ENCODE peak calls at places on chromosome 1, in four cellular contexts. H is stimulated activated CD4-positive, alpha-beta T cell treated with anti-CD3 and anti-CD28 coated beads, TNF-alpha, amount 100 ng/mL, for 4 hours; M is AG04450; F is M059J. W is an unnamed sample.

GRCh38 chr1:62131093-62131725 is 63.4 kb upstream of the L1TD1 start:
- DNase-seq in F (peak), M (peak), H (peak), W (no peak)

GRCh38 chr1:26696191-26696644 is 403 bp downstream of the ARID1A start:
- DNase-seq in M (no peak), H (no peak), F (no peak), W (no peak)

GRCh38 chr1:226476657-226477319 is 68.9 kb upstream of the PARP1 start:
- DNase-seq in H (no peak), F (peak), M (no peak), W (no peak)

GRCh38 chr1:154788886-154789285 is 81.2 kb downstream of the KCNN3 start:
- DNase-seq in M (no peak), F (no peak), H (no peak), W (no peak)

GRCh38 chr1:16115468-16116363 is 40.2 kb downstream of the EPHA2 start:
- DNase-seq in H (no peak), F (no peak), M (no peak), W (no peak)

GRCh38 chr1:11563560-11564069 is 84.7 kb downstream of the DISP3 start:
- DNase-seq in H (no peak), M (no peak), F (peak), W (no peak)

GRCh38 chr1:52602328-52603300 is at the start of gene GPX7:
- DNase-seq in M (no peak), F (peak), H (peak), W (no peak)

GRCh38 chr1:180675586-180675985 is 43.8 kb downstream of the XPR1 start:
- DNase-seq in H (no peak), M (no peak), F (no peak), W (no peak)

GRCh38 chr1:154436433-154436832 is 31.3 kb downstream of the IL6R start:
- DNase-seq in F (no peak), M (no peak), H (no peak), W (no peak)

GRCh38 chr1:66778266-66778665 is 22.8 kb downstream of the INSL5 start:
- DNase-seq in M (no peak), F (no peak), H (no peak), W (no peak)

GRCh38 chr1:203340112-203340804 is 10.7 kb downstream of the FMOD start:
- DNase-seq in M (peak), F (peak), H (peak), W (no peak)

GRCh38 chr1:184387069-184387870 is 441 bp downstream of the C1orf21 start:
- DNase-seq in F (peak), H (no peak), M (no peak), W (no peak)

GRCh38 chr1:150575072-150575489 is 4.3 kb downstream of the MCL1 start:
- DNase-seq in F (no peak), H (no peak), M (no peak), W (no peak)

GRCh38 chr1:198880397-198880796 is 241.6 kb downstream of the PTPRC start:
- DNase-seq in H (no peak), F (peak), M (no peak), W (no peak)

GRCh38 chr1:180363596-180363995 is 133.5 kb downstream of the LHX4 start:
- DNase-seq in H (no peak), M (no peak), F (no peak), W (no peak)

GRCh38 chr1:6591644-6592043 is 11.0 kb downstream of the KLHL21 start:
- DNase-seq in M (no peak), F (no peak), H (no peak), W (no peak)

GRCh38 chr1:231508941-231509340 is 19.5 kb upstream of the TSNAX start:
- DNase-seq in F (no peak), H (no peak), M (no peak), W (no peak)

GRCh38 chr1:234281826-234282489 is 91.3 kb upstream of the COA6 start:
- DNase-seq in M (no peak), F (no peak), H (no peak), W (no peak)

GRCh38 chr1:226002667-226003501 is 3.7 kb upstream of the SDE2 start:
- DNase-seq in M (no peak), F (peak), H (no peak), W (no peak)

GRCh38 chr1:160814856-160815255 is 18.9 kb downstream of the LY9 start:
- DNase-seq in F (no peak), H (no peak), M (no peak), W (no peak)

GRCh38 chr1:160709715-160710114 is 1.9 kb downstream of the CD48 start:
- DNase-seq in M (no peak), H (no peak), F (no peak), W (no peak)

GRCh38 chr1:36161656-36162531 is 5.9 kb downstream of the MAP7D1 start:
- DNase-seq in M (no peak), H (no peak), F (peak), W (no peak)

GRCh38 chr1:151846062-151846568 is 6.5 kb upstream of the C2CD4D start:
- DNase-seq in F (peak), H (no peak), M (no peak), W (no peak)

GRCh38 chr1:24020032-24020431 is 39.9 kb upstream of the SRSF10 start:
- DNase-seq in F (no peak), M (no peak), H (no peak), W (no peak)

GRCh38 chr1:10692401-10693021 is 103.9 kb downstream of the CASZ1 start:
- DNase-seq in H (peak), F (peak), M (no peak), W (no peak)

GRCh38 chr1:145995964-145996432 is 381 bp downstream of the TXNIP start:
- DNase-seq in F (no peak), M (no peak), H (no peak), W (no peak)

GRCh38 chr1:154749078-154749760 is 120.9 kb downstream of the KCNN3 start:
- DNase-seq in H (no peak), M (no peak), F (peak), W (no peak)

GRCh38 chr1:27634166-27634981 is 611 bp downstream of the FGR start:
- DNase-seq in H (no peak), M (no peak), F (peak), W (no peak)

GRCh38 chr1:67647036-67647798 is 37.8 kb upstream of the GADD45A start:
- DNase-seq in H (no peak), M (no peak), F (peak), W (no peak)

W was measured in BJ.